ENCODE peak calls at places on chromosomes 13 and 19, in five cellular contexts. I, P, R, L and T are unnamed samples.

GRCh38 chr13:80655778-80656518 is 315.0 kb upstream of the SPRY2 start:
- DNase-seq in L (no peak), R (no peak), I (no peak), P (no peak), T (no peak)

GRCh38 chr13:31742102-31742695 is 2.9 kb downstream of the RXFP2 start:
- DNase-seq in R (no peak), P (peak), I (peak), L (peak), T (peak)

GRCh38 chr19:6970478-6970877 is 50.8 kb downstream of the MBD3L2B start:
- DNase-seq in P (no peak), R (no peak), I (no peak), L (no peak), T (no peak)

GRCh38 chr19:40584007-40584406 is 7.3 kb downstream of the SHKBP1 start:
- DNase-seq in P (no peak), R (no peak), L (no peak), I (no peak), T (peak)

GRCh38 chr19:54448037-54448773 is 794 bp upstream of the LENG8 start:
- DNase-seq in L (no peak), P (peak), R (peak), I (peak), T (peak)

GRCh38 chr13:39197645-39198007 is 159.4 kb downstream of the NHLRC3 start:
- DNase-seq in L (no peak), R (no peak), P (no peak), I (no peak), T (no peak)

GRCh38 chr13:32159147-32159869 is 127.7 kb downstream of the FRY start:
- DNase-seq in P (no peak), I (no peak), L (no peak), R (no peak), T (no peak)

GRCh38 chr13:30880151-30880551 is 25.9 kb upstream of the MEDAG start:
- DNase-seq in P (no peak), I (no peak), R (no peak), L (no peak), T (no peak)

GRCh38 chr13:27168086-27168485 is 3.5 kb downstream of the USP12 start:
- DNase-seq in I (no peak), P (no peak), L (no peak), R (no peak), T (no peak)

GRCh38 chr19:17248011-17248776 is 2.5 kb upstream of the NR2F6 start:
- DNase-seq in L (no peak), R (no peak), I (no peak), P (no peak), T (no peak)

GRCh38 chr13:41107104-41107571 is 25.5 kb downstream of the KBTBD6 start:
- DNase-seq in P (no peak), L (no peak), R (no peak), I (no peak), T (no peak)

GRCh38 chr19:57351867-57352266 is 796 bp downstream of the ZNF304 start:
- DNase-seq in P (no peak), I (no peak), L (no peak), R (no peak), T (no peak)

GRCh38 chr13:89749888-89750287 is 1597.6 kb upstream of the MIR17HG start:
- DNase-seq in I (no peak), L (no peak), R (no peak), P (no peak), T (no peak)

GRCh38 chr19:1262687-1263123 is 6.4 kb upstream of the CIRBP start:
- DNase-seq in R (no peak), L (no peak), I (no peak), P (no peak), T (no peak)

GRCh38 chr19:7903244-7904073 is at the start of gene MAP2K7:
- DNase-seq in P (peak), R (peak), L (peak), I (peak), T (peak)

GRCh38 chr13:94412870-94413269 is 66.6 kb downstream of the DCT start:
- DNase-seq in I (no peak), P (no peak), R (no peak), L (no peak), T (no peak)

GRCh38 chr13:47798906-47799305 is 202.2 kb downstream of the SUCLA2 start:
- DNase-seq in L (no peak), P (peak), R (no peak), I (no peak), T (no peak)

GRCh38 chr19:14511245-14511625 is 7.0 kb downstream of the DNAJB1 start:
- DNase-seq in R (no peak), P (no peak), I (no peak), L (no peak), T (no peak)

GRCh38 chr13:97221989-97222700 is at the start of gene MBNL2:
- DNase-seq in P (peak), R (peak), I (peak), L (peak), T (peak)

GRCh38 chr19:40519352-40520322 is 52.8 kb downstream of the SPTBN4 start:
- DNase-seq in L (no peak), P (no peak), I (no peak), R (no peak), T (no peak)

GRCh38 chr19:4583961-4584669 is 24.6 kb upstream of the SEMA6B start:
- DNase-seq in I (peak), R (no peak), P (no peak), L (no peak), T (no peak)

GRCh38 chr19:32924200-32924599 is 47.6 kb downstream of the CEP89 start:
- DNase-seq in P (no peak), R (no peak), I (no peak), L (no peak), T (no peak)

GRCh38 chr19:10001899-10002298 is 8.4 kb downstream of the COL5A3 start:
- DNase-seq in R (peak), P (no peak), I (no peak), L (no peak), T (no peak)

GRCh38 chr19:41530184-41530534 is 45.8 kb upstream of the CEACAM21 start:
- DNase-seq in P (no peak), L (no peak), I (no peak), R (no peak), T (no peak)

GRCh38 chr19:1245884-1246816 is 2.2 kb upstream of the MIDN start:
- DNase-seq in I (no peak), P (no peak), L (no peak), R (peak), T (no peak)

GRCh38 chr13:80442613-80443012 is 101.7 kb upstream of the SPRY2 start:
- DNase-seq in P (no peak), I (no peak), R (no peak), L (no peak), T (no peak)

GRCh38 chr13:53250272-53250875 is 221.8 kb downstream of the OLFM4 start:
- DNase-seq in I (no peak), R (no peak), P (peak), L (no peak), T (peak)